ENCODE peak calls at places on chromosomes 16 and 17, in four cellular contexts. B is activated CD8-positive, alpha-beta T cell treated with anti-CD3 and anti-CD28 coated beads for 36 hours; U is aorta; Z is Panc1. P is an unnamed sample.

GRCh38 chr17:16962804-16963203 is 9.1 kb downstream of the TNFRSF13B start:
- ATAC-seq in Z (no peak), U (no peak), B (no peak), P (peak; percentile 21)

GRCh38 chr17:66610734-66611133 is 224.2 kb upstream of the CACNG5 start:
- ATAC-seq in Z (no peak), U (no peak), B (no peak), P (no peak)

GRCh38 chr17:13822671-13823070 is 220.9 kb upstream of the HS3ST3A1 start:
- ATAC-seq in Z (no peak), U (no peak), B (no peak), P (no peak)

GRCh38 chr16:11090947-11091785 is 146.8 kb downstream of the CLEC16A start:
- ATAC-seq in U (no peak), B (peak; percentile 37), Z (no peak), P (no peak)

GRCh38 chr16:11212819-11213196 is 43.2 kb downstream of the SOCS1 start:
- ATAC-seq in U (no peak), B (no peak), Z (peak; percentile 35), P (no peak)

GRCh38 chr17:57092779-57093178 is 7.7 kb downstream of the AKAP1 start:
- ATAC-seq in Z (no peak), B (no peak), U (peak; percentile 67), P (no peak)

GRCh38 chr16:67433131-67433719 is 2.3 kb downstream of the HSD11B2 start:
- ATAC-seq in Z (no peak), B (no peak), U (no peak), P (no peak)

GRCh38 chr17:49646391-49647255 is 31.3 kb downstream of the SPOP start:
- ATAC-seq in Z (peak; percentile 97), B (peak; percentile 86), U (peak; percentile 81), P (peak; percentile 98)

GRCh38 chr16:4338125-4338582 is 13.0 kb downstream of the PAM16 start:
- ATAC-seq in Z (peak; percentile 36), U (no peak), B (no peak), P (no peak)

GRCh38 chr17:9924735-9925191 is 19.7 kb upstream of the RCVRN start:
- ATAC-seq in U (peak; percentile 81), B (peak; percentile 67), Z (peak; percentile 85), P (peak; percentile 57)

GRCh38 chr17:4109424-4109823 is 33.4 kb downstream of the ZZEF1 start:
- ATAC-seq in B (peak; percentile 20), U (no peak), Z (no peak), P (peak; percentile 47)

P was measured in activated T-helper 17 cell treated with anti-CD3 and anti-CD28 coated beads, Interleukin-2, amount 50 U/mL, for 72 hours.